ENCODE peak calls at places on chromosomes 12 and 14, in four cellular contexts. N is neural progenitor cell, G is brain microvascular endothelial cell, X is suprapubic skin. Y is an unnamed sample. For H3K27me3, the result is how much of the 10 kb centered on the place peaks cover.

GRCh38 chr14:99273025-99273723 is 1.2 kb upstream of the BCL11B start:
- DNase-seq in X (peak), G (no peak), N (peak), Y (no peak)

GRCh38 chr12:28800129-28800528 is 348.9 kb upstream of the FAR2 start:
- DNase-seq in N (no peak), X (no peak), G (no peak), Y (no peak)

GRCh38 chr12:50111693-50112455 is at the start of gene COX14:
- DNase-seq in N (peak), X (peak), G (peak), Y (peak)

GRCh38 chr12:57890191-57891120 is 43.9 kb upstream of the CTDSP2 start:
- DNase-seq in N (no peak), X (no peak), G (no peak), Y (no peak)

GRCh38 chr14:100815478-100816285 is 10.2 kb upstream of the MEG3 start:
- DNase-seq in G (peak), N (no peak), X (no peak), Y (no peak)

GRCh38 chr14:50941151-50941550 is 3.1 kb downstream of the PYGL start:
- DNase-seq in N (no peak), G (no peak), X (no peak), Y (no peak)

GRCh38 chr12:11719678-11720099 is 70.2 kb downstream of the ETV6 start:
- DNase-seq in X (no peak), G (peak), N (no peak), Y (no peak)

GRCh38 chr14:39367387-39367751 is 64.9 kb downstream of the FBXO33 start:
- DNase-seq in N (peak), X (no peak), G (no peak), Y (no peak)

GRCh38 chr12:88781909-88782308 is 201.6 kb upstream of the KITLG start:
- DNase-seq in G (no peak), N (no peak), X (no peak), Y (no peak)

GRCh38 chr14:71206123-71206522 is 298.9 kb downstream of the PCNX1 start:
- DNase-seq in G (no peak), X (no peak), N (no peak), Y (no peak)

GRCh38 chr14:63174760-63175191 is 29.5 kb upstream of the RHOJ start:
- DNase-seq in N (peak), G (peak), X (no peak), Y (no peak)

GRCh38 chr14:61836184-61836583 is 74.0 kb downstream of the SNAPC1 start:
- DNase-seq in N (no peak), G (no peak), X (no peak), Y (no peak)

GRCh38 chr12:62533755-62534107 is 67.1 kb downstream of the MON2 start:
- DNase-seq in N (no peak), G (no peak), X (no peak), Y (no peak)

GRCh38 chr12:14961466-14962155 is at the start of gene ARHGDIB:
- DNase-seq in N (no peak), X (no peak), G (no peak), Y (peak)

GRCh38 chr14:92646952-92647461 is 101.4 kb downstream of the LGMN start:
- DNase-seq in X (no peak), G (peak), N (no peak), Y (no peak)

GRCh38 chr14:59638885-59639284 is 62.3 kb upstream of the CCDC175 start:
- DNase-seq in G (no peak), N (no peak), X (no peak), Y (no peak)

GRCh38 chr12:6951551-6952120 is 480 bp downstream of the PTPN6 start:
- DNase-seq in G (no peak), X (no peak), N (no peak), Y (no peak)

GRCh38 chr14:74400328-74400727 is 25.7 kb downstream of the SYNDIG1L start:
- DNase-seq in X (no peak), N (peak), G (peak), Y (no peak)

GRCh38 chr14:65637780-65638179 is 225.2 kb downstream of the FUT8 start:
- DNase-seq in G (no peak), N (no peak), X (no peak), Y (no peak)

GRCh38 chr12:131118366-131118765 is 164.7 kb downstream of the ADGRD1 start:
- DNase-seq in X (peak), G (no peak), N (no peak), Y (no peak)

GRCh38 chr14:85426068-85426935 is 103.6 kb upstream of the FLRT2 start:
- DNase-seq in G (no peak), X (no peak), N (no peak), Y (no peak)

GRCh38 chr14:21534576-21534975 is 8.4 kb upstream of the SALL2 start:
- DNase-seq in G (no peak), N (peak), X (no peak), Y (no peak)
- H3K27me3 ChIP-seq in G (under half), N (under half), X (under half), Y (under half)

DNA sequence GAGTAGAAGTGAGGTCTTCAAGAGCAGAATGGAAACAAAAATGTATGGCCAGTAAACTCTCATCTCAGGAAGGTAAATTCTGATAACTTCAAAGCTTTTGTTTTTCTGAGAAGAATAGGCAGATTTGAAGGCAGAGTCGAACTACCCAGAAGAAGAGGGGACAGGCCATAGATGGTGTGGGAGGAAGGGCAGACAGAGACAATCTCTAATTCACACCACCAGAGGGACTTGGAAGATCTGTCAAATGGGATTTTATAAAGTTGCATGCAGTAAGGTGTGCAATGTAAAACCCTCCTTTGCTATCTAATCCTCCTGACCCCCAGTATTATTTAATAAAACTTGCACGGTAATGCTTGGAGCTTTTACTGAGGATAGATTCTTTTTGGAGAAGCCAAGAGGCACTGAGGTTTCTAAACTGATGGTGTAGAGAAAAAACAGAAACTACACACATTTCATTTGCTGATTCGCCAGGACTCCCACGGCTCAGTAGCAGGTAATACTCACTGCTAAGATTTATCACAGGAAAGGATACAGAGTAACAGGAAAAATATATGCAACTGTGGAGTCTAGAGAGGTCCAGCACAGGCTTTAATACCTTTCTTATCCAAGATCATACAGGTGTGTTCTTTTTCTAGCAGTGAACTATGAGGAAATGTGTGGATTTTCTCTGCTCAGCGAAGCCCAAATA is 18.3 kb downstream of the SLC38A2 start:
- DNase-seq in N (no peak), G (no peak), X (no peak), Y (no peak)
- TF ChIP-seq CTCF in N (peak), G (peak), X (no peak), Y (peak)

DNA sequence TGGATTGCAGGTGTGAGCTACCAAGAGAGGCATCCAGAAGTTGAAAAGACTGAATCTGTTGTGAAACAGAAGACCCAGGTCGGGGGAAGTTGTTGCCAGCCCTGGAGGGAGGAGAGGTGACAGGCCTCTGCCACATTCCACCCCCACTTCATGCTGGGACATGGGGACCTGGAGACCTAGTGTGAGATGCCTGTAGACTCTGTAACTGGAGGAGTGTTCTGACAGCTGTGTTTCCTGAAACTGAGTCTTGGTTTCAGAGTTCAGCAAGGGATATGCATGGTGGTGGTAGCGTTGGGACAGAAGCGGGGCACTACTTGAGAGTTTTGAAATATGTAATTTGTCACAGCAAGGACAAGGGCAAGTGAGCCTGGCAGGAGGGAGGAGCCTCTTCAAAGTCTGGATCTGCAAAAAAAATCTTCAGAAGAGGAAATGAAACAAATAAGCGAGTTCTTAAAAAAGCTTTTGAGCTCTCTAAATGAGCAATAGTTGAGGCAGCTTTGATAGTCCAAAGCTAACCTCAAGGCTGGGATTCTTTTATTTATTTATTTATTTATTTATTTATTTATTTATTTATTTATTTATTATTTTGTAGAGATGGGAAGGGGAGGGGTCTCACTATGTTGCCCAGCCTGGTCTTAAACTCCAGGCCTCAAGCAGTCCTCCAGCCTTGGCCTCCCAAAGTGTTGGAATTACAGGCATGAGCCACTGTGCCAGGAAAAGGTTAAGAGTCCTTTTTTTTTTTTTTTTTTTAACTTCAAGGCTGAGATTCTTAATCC is 58.9 kb upstream of the EEA1 start:
- DNase-seq in G (no peak), X (no peak), N (peak), Y (no peak)
- H3K27ac ChIP-seq in G (no peak), X (no peak), N (no peak), Y (no peak)

DNA sequence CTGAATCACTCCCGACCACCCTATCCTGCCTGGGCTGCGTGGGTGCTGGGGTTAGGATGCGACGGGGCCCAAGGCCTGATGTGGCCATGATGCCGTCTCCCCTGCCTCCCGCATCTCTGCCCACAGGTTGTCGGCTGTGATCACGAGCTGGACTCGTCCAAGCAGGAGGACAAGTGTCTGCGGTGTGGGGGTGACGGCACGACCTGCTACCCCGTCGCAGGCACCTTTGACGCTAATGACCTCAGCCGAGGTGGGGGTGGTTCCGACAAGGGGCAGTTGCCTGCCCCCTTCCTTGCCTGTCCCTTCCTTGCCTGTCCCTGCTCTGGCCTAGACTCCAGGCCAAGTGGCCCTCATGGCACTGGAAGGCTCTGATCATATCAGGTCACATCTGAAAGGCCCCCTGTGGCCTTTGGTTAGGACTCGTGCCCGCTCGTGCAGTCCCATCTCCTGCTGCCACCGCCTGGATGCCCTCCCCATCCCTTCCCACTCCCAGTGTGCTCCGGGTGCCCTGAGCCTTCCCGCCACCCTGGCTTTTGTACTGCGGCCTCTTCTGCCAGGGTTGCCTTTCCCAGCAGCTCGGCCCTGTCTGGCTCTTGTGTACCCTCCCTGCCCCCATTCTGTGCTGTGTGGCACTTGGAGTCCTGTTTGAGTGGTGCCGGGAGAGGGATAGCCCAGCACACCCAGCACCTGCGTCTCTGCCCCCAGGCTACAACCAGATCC is 13.6 kb downstream of the PAPLN start:
- DNase-seq in N (no peak), X (no peak), G (no peak), Y (no peak)
- H3K27me3 ChIP-seq in N (under half), X (under half), G (under half), Y (under half)

DNA sequence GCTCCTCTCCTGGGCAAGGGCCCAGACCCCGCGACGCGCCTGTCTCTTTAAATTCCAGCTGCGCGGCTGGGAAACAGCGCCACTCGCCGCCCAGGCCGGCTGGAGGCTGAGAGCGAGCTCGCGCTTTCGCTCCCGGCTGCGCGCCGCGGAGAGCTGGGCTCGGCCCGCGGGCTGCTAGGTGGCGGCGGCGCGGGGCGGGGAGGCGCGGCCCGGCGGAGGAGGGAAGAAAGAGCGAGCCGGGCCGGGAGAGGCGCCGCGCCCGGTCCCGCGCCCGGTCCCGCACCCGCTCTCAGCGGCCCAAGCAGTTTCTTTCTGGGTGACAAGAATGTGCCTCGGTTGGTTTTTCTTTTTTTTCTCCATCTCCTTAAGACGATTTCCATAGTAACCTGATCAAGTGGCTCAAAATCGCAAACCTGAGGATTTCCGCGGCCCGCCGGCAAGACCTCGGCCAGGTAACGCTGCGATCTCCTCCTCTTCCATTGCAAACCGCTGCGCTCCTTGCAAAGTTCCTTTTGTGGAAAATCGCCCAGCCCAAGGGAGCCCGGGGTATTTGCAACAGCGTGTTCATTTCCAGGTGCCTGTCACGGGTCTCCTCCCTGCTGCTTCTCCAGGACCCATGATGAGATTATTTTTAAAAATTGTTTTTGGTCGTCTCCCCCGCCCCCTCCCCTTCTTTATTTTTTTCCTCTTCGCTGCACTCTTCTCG is 259.5 kb upstream of the E2F7 start:
- DNase-seq in G (peak), X (peak), N (peak), Y (no peak)
- TF ChIP-seq CTCF in G (peak), X (peak), N (peak), Y (no peak)